ENCODE peak calls at places on chromosomes 11 and 22, in five cellular contexts. T is SK-N-SH, H is AG04450, I is endothelial cell of umbilical vein, Q is SJSA1. U is an unnamed sample.

GRCh38 chr11:71381781-71382505 is 66.2 kb downstream of the DHCR7 start:
- DNase-seq in T (no peak), H (no peak), I (no peak), Q (no peak), U (no peak)

GRCh38 chr11:82045748-82046457 is 687.8 kb downstream of the FAM181B start:
- DNase-seq in T (no peak), H (no peak), I (no peak), Q (no peak), U (no peak)

GRCh38 chr22:45170001-45170466 is 6.3 kb downstream of the NUP50 start:
- DNase-seq in T (no peak), H (no peak), I (no peak), Q (no peak), U (no peak)

GRCh38 chr22:36461665-36462474 is 19.6 kb downstream of the TXN2 start:
- DNase-seq in T (no peak), H (peak), I (peak), Q (peak), U (no peak)

GRCh38 chr11:96748639-96749370 is 359.0 kb downstream of the JRKL start:
- DNase-seq in T (no peak), H (no peak), I (peak), Q (no peak), U (peak)

GRCh38 chr11:2934611-2935239 is 5.5 kb upstream of the PHLDA2 start:
- DNase-seq in T (no peak), H (no peak), I (no peak), Q (no peak), U (no peak)

GRCh38 chr11:121341609-121342008 is 49.0 kb downstream of the SC5D start:
- DNase-seq in T (no peak), H (no peak), I (no peak), Q (no peak), U (no peak)

GRCh38 chr11:126839496-126839895 is 161.1 kb downstream of the KIRREL3 start:
- DNase-seq in T (no peak), H (no peak), I (no peak), Q (no peak), U (no peak)

GRCh38 chr11:112610996-112611795 is 350.0 kb upstream of the NCAM1 start:
- DNase-seq in T (no peak), H (no peak), I (peak), Q (no peak), U (no peak)

GRCh38 chr11:2752204-2752772 is 52.5 kb upstream of the KCNQ1OT1 start:
- DNase-seq in T (no peak), H (no peak), I (no peak), Q (peak), U (no peak)

GRCh38 chr11:114185436-114185835 is 110.8 kb upstream of the NNMT start:
- DNase-seq in T (no peak), H (no peak), I (no peak), Q (no peak), U (no peak)

GRCh38 chr11:34890812-34891211 is 25.4 kb downstream of the APIP start:
- DNase-seq in T (peak), H (peak), I (peak), Q (no peak), U (peak)

GRCh38 chr22:36702832-36703210 is 731 bp downstream of the CACNG2 start:
- DNase-seq in T (peak), H (no peak), I (no peak), Q (no peak), U (no peak)

GRCh38 chr11:44618561-44619425 is 53.3 kb downstream of the CD82 start:
- DNase-seq in T (no peak), H (no peak), I (no peak), Q (peak), U (no peak)

GRCh38 chr11:134386945-134387344 is 25.1 kb downstream of the B3GAT1 start:
- DNase-seq in T (no peak), H (no peak), I (no peak), Q (no peak), U (no peak)

GRCh38 chr22:17388235-17388634 is 19.0 kb downstream of the CECR2 start:
- DNase-seq in T (no peak), H (no peak), I (no peak), Q (no peak), U (no peak)

GRCh38 chr11:121141051-121141450 is 40.0 kb downstream of the TECTA start:
- DNase-seq in T (no peak), H (no peak), I (no peak), Q (no peak), U (no peak)

DNA sequence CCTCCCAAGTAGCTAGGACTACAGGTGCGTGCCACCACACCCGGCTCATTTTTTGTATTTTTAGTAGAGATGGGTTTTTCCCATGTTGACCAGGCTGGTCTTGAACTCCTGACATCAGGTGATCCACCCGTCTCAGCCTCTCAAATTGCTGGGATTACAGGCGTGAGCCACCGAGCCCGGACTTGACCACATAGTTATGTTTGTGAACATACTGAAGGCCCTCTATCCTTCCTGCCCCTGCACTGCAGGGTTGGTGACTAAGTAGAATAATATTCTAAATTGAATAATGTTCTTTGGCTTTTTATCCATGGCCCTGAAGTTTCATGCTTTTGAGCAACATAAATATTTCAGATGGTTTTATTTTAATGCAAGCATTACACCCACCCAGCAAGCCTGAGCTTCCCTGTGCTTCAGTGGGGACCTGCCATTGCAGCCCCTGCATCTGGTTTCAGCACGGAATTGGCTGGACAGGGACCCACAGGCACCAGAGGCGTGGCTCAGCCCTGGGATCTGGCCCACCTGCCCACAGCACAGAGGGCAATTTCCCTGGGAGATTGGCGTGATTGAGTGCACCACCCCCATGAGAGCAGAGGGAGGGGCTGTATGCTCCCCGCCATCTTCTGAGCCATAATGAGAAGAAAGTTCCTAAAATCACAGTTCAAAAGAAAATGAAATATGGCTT is 460.5 kb downstream of the BRD1 start:
- DNase-seq in T (no peak), H (no peak), I (no peak), Q (no peak), U (no peak)
- H3K4me3 ChIP-seq in T (no peak), H (no peak), I (no peak), Q (no peak), U (no peak)

GRCh38 chr11:62445314-62445740 is 26.5 kb downstream of the SCGB1A1 start:
- DNase-seq in T (no peak), H (peak), I (peak), Q (no peak), U (no peak)
- H3K4me3 ChIP-seq in T (no peak), H (no peak), I (no peak), Q (no peak), U (no peak)

GRCh38 chr11:72585762-72586590 is 88.2 kb downstream of the PDE2A start:
- DNase-seq in T (peak), H (peak), I (peak), Q (peak), U (peak)

GRCh38 chr11:72584933-72585597 is 89.2 kb downstream of the PDE2A start:
- DNase-seq in T (no peak), H (no peak), I (no peak), Q (no peak), U (no peak)

GRCh38 chr11:72583616-72584292 is 90.5 kb downstream of the PDE2A start:
- DNase-seq in T (no peak), H (no peak), I (no peak), Q (no peak), U (no peak)

GRCh38 chr11:72583177-72583553 is 91.1 kb downstream of the PDE2A start:
- DNase-seq in T (no peak), H (no peak), I (no peak), Q (no peak), U (no peak)

GRCh38 chr11:72584293-72584921 is 89.8 kb downstream of the PDE2A start:
- DNase-seq in T (no peak), H (no peak), I (no peak), Q (no peak), U (no peak)
- H3K4me3 ChIP-seq in T (no peak), H (peak), I (no peak), Q (no peak), U (peak)

DNA sequence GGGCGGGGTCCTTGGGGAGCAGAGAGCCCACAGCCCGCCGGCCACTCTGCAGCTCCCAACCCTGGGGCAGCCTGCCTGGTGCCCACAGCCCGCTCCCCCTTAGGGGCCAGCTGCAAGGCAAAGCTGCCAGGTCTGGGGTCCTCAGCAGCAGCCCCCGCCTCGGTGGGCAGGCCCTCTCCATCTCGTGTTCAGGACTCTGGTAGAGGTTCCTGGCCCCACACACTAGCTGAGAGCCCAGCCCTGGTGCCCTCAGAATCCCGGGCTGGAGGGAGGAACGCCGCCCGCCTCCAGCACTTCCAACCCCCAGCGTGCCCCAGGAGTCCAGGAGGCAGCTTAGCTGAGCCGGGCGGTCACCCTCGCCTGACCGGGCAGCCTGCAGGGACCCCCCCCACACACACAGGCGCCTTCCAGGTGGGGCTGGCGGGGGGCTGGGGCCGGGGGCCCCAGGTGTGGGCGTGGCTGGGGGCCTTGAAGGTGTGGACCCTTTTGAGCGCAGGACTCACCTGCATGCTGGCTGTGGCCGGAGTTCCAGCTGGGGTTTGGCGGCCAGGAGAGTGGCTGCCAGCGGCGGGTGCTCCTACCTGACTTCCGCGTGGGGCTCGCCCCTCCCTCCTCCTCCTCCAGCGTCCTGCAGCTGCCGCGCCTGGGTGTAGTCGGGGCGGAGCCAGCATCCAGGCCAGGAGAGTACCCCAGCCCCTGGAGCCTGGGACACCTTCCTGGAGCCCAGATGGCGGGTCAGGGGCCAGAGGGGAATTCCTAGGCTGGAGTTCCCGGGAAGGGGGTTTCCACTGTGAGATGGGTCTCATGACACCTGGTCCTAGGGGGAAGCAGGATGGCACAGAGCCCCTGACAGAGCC is at the start of gene ANO9:
- DNase-seq in T (peak), H (no peak), I (no peak), Q (no peak), U (no peak)
- H3K4me3 ChIP-seq in T (no peak), H (no peak), I (no peak), Q (no peak), U (no peak)

GRCh38 chr22:20166703-20167102 is 15.8 kb upstream of the CCDC188 start:
- DNase-seq in T (no peak), H (no peak), I (no peak), Q (no peak), U (no peak)
- H3K4me3 ChIP-seq in T (no peak), H (no peak), I (no peak), Q (no peak), U (no peak)

GRCh38 chr11:76599041-76600013 is 71.2 kb downstream of the LRRC32 start:
- DNase-seq in T (peak), H (no peak), I (no peak), Q (peak), U (no peak)

GRCh38 chr11:76597533-76598425 is 72.8 kb downstream of the LRRC32 start:
- DNase-seq in T (peak), H (no peak), I (no peak), Q (peak), U (no peak)

GRCh38 chr11:76600124-76600655 is 70.4 kb downstream of the LRRC32 start:
- DNase-seq in T (no peak), H (no peak), I (no peak), Q (peak), U (no peak)

GRCh38 chr11:76596652-76597051 is 73.9 kb downstream of the LRRC32 start:
- DNase-seq in T (peak), H (no peak), I (no peak), Q (peak), U (no peak)

DNA sequence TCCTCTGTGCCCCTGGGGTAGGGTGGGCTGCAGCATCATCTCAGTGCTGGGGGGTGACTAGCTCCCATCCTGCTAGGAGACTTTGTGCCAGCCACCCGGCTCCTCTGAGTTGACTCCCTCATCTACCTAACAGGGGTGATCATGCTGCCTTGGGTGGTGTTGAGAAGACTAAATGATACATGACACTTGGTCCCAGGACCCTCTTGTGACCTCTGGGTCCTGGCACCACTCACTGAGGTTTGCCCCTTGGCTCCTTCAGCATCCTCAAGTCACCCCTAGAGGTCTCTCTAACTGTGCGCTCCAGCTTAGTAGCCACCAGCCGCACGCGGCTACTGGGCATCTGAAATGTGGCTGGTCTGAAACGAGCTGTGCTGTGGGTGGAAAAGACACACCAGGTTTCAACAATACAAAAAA is 72.1 kb downstream of the LRRC32 start:
- DNase-seq in T (peak), H (no peak), I (peak), Q (peak), U (no peak)
- H3K4me3 ChIP-seq in T (no peak), H (no peak), I (no peak), Q (no peak), U (no peak)

GRCh38 chr22:38873469-38874411 is 1.7 kb upstream of the CBX6 start:
- DNase-seq in T (no peak), H (no peak), I (no peak), Q (no peak), U (no peak)
- H3K4me3 ChIP-seq in T (no peak), H (no peak), I (no peak), Q (peak), U (peak)

DNA sequence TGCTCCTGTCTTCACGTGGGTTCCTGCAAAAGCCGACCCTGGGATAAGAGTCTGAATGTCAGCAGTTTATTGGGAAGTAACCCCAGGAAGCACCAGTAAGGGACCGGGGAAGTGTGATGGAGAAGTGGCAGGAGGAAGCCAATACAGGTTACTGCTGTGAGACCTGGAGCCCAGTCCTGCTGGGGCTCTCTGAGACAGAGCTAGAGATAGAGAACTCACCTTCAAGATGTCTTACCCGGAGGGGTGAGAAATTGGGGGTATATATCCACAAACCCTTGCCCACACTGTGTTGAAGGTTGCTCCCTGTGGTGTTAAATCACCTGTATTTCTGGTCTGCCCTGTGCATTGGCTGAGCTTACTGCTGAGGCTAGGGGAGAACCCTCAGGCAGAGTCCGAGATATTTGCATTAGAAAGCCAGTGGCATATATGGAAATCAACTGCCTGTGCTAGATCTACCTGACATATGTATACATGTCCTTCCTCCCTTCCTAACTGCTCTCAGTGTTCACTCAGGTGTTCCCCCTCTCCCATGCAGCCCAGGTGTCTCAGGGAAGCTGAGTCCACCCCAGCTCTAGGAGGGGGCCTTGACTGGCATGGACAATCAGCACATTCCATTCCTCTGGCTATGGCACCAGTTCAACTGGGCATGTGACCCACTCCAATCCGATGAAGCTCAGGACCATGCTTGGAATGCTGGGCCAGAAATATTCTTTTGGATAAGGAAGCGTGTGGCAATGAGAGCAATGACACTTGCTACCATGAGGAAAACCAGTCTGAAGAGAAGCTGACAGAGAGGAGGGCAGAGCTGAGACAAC is 6.8 kb upstream of the MICAL2 start:
- DNase-seq in T (no peak), H (no peak), I (no peak), Q (no peak), U (no peak)
- H3K4me3 ChIP-seq in T (no peak), H (no peak), I (no peak), Q (no peak), U (no peak)

GRCh38 chr11:86061483-86061882 is 7.4 kb downstream of the PICALM start:
- DNase-seq in T (no peak), H (no peak), I (no peak), Q (no peak), U (no peak)

GRCh38 chr11:86062719-86063118 is 6.2 kb downstream of the PICALM start:
- DNase-seq in T (no peak), H (no peak), I (peak), Q (no peak), U (no peak)

GRCh38 chr11:86063536-86063935 is 5.3 kb downstream of the PICALM start:
- DNase-seq in T (no peak), H (no peak), I (peak), Q (no peak), U (no peak)

GRCh38 chr11:86058360-86058759 is 10.5 kb downstream of the PICALM start:
- DNase-seq in T (no peak), H (no peak), I (no peak), Q (no peak), U (no peak)

DNA sequence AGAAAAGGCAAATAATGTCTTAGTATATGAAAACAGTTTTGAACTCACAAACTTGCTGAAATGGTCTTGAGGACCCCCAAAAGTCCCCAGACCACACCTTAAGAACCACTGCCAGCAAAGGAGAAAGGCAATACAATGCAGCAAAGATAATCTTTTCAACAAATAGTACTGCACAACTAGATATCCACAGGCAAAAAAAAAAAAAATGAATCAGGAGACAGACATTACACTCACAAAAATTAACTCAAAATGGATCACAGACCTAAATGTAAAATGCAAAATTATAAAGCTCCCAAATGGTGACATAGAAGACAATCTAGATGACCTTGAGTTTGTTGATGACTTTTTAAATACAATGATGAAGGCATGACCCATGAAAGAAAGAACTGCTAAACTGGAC is 8.3 kb downstream of the PICALM start:
- DNase-seq in T (no peak), H (no peak), I (no peak), Q (no peak), U (no peak)
- H3K4me3 ChIP-seq in T (no peak), H (no peak), I (no peak), Q (no peak), U (no peak)

U was measured in HFF-Myc.